ENCODE peak calls at places on chromosomes 7 and 10, in six cellular contexts. One of them, this sample, is unnamed.

GRCh38 chr10:4623200-4623599 is 202.8 kb upstream of the AKR1E2 start:
- DNase-seq in BJ: no peak
- DNase-seq in astrocyte of the spinal cord: no peak
- DNase-seq in AG04450: no peak
- DNase-seq in foreskin fibroblast: no peak
- DNase-seq in Panc1: no peak
- DNase-seq in this sample: no peak

GRCh38 chr7:46486264-46487206 is 565.5 kb upstream of the IGFBP3 start:
- DNase-seq in AG04450: peak; percentile 33
- DNase-seq in BJ: peak; percentile 44
- DNase-seq in astrocyte of the spinal cord: peak; percentile 73
- DNase-seq in Panc1: peak; percentile 56
- DNase-seq in foreskin fibroblast: peak; percentile 86
- DNase-seq in this sample: peak; percentile 48

GRCh38 chr10:31707578-31708411 is 220.8 kb downstream of the ARHGAP12 start:
- DNase-seq in AG04450: peak; percentile 13
- DNase-seq in BJ: peak; percentile 65
- DNase-seq in foreskin fibroblast: peak; percentile 73
- DNase-seq in astrocyte of the spinal cord: peak; percentile 86
- DNase-seq in Panc1: no peak
- DNase-seq in this sample: no peak

GRCh38 chr7:109295158-109295557 is 725.5 kb downstream of the DNAJB9 start:
- DNase-seq in foreskin fibroblast: no peak
- DNase-seq in Panc1: no peak
- DNase-seq in BJ: no peak
- DNase-seq in astrocyte of the spinal cord: no peak
- DNase-seq in AG04450: no peak
- DNase-seq in this sample: no peak

GRCh38 chr10:21614000-21614399 is 80.0 kb downstream of the MLLT10 start:
- DNase-seq in foreskin fibroblast: no peak
- DNase-seq in Panc1: no peak
- DNase-seq in AG04450: no peak
- DNase-seq in astrocyte of the spinal cord: no peak
- DNase-seq in BJ: no peak
- DNase-seq in this sample: no peak

GRCh38 chr10:130744631-130745030 is 566.9 kb downstream of the TCERG1L start:
- DNase-seq in AG04450: no peak
- DNase-seq in astrocyte of the spinal cord: no peak
- DNase-seq in foreskin fibroblast: no peak
- DNase-seq in BJ: no peak
- DNase-seq in Panc1: no peak
- DNase-seq in this sample: no peak

GRCh38 chr10:70331486-70332268 is 47.9 kb upstream of the NPFFR1 start:
- DNase-seq in foreskin fibroblast: peak; percentile 93
- DNase-seq in BJ: peak; percentile 73
- DNase-seq in astrocyte of the spinal cord: peak; percentile 92
- DNase-seq in Panc1: peak; percentile 54
- DNase-seq in AG04450: peak; percentile 80
- DNase-seq in this sample: peak; percentile 97

GRCh38 chr7:55534262-55534915 is 37.9 kb downstream of the VOPP1 start:
- DNase-seq in foreskin fibroblast: peak; percentile 60
- DNase-seq in astrocyte of the spinal cord: peak; percentile 50
- DNase-seq in BJ: peak; percentile 56
- DNase-seq in Panc1: no peak
- DNase-seq in AG04450: no peak
- DNase-seq in this sample: no peak

GRCh38 chr10:25125151-25125550 is 49.6 kb upstream of the GPR158 start:
- DNase-seq in astrocyte of the spinal cord: no peak
- DNase-seq in Panc1: no peak
- DNase-seq in BJ: no peak
- DNase-seq in foreskin fibroblast: no peak
- DNase-seq in AG04450: no peak
- DNase-seq in this sample: no peak

GRCh38 chr10:4678951-4679671 is 146.9 kb upstream of the AKR1E2 start:
- DNase-seq in Panc1: no peak
- DNase-seq in BJ: no peak
- DNase-seq in astrocyte of the spinal cord: no peak
- DNase-seq in AG04450: no peak
- DNase-seq in foreskin fibroblast: no peak
- DNase-seq in this sample: no peak

GRCh38 chr10:19142967-19143366 is 94.4 kb downstream of the MALRD1 start:
- DNase-seq in astrocyte of the spinal cord: no peak
- DNase-seq in BJ: no peak
- DNase-seq in foreskin fibroblast: no peak
- DNase-seq in Panc1: no peak
- DNase-seq in AG04450: no peak
- DNase-seq in this sample: no peak

GRCh38 chr7:87057210-87057609 is 2.2 kb downstream of the ELAPOR2 start:
- DNase-seq in BJ: no peak
- DNase-seq in Panc1: no peak
- DNase-seq in foreskin fibroblast: no peak
- DNase-seq in AG04450: no peak
- DNase-seq in astrocyte of the spinal cord: no peak
- DNase-seq in this sample: no peak

DNA sequence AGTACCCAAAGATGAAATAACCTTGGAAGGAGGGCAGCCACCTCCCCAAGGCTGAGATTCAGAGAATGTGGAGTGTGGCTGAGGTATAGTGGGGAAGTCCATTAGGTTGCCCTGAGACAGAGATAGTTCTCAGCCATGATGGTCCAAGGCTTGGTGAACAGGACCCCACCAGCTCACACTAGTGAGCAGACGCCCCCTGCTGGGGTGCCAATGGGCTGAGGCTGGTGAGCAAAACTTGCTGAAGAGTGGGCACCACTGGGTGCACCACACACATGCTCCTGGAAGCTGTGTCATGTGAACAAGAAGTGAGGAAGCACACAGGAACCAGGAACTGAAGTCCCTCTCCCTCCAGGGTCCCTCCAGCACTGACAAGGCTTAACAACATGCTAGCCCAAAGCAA is 8.9 kb downstream of the FBXL13 start:
- DNase-seq in AG04450: no peak
- DNase-seq in foreskin fibroblast: no peak
- DNase-seq in BJ: no peak
- DNase-seq in Panc1: no peak
- DNase-seq in astrocyte of the spinal cord: peak; percentile 21
- DNase-seq in this sample: no peak
- TF ChIP-seq CTCF in AG04450: peak; percentile 60
- TF ChIP-seq CTCF in foreskin fibroblast: peak; percentile 54
- TF ChIP-seq CTCF in BJ: peak; percentile 62
- TF ChIP-seq CTCF in Panc1: peak; percentile 69
- TF ChIP-seq CTCF in astrocyte of the spinal cord: peak; percentile 61
- TF ChIP-seq CTCF in this sample: peak; percentile 72

DNA sequence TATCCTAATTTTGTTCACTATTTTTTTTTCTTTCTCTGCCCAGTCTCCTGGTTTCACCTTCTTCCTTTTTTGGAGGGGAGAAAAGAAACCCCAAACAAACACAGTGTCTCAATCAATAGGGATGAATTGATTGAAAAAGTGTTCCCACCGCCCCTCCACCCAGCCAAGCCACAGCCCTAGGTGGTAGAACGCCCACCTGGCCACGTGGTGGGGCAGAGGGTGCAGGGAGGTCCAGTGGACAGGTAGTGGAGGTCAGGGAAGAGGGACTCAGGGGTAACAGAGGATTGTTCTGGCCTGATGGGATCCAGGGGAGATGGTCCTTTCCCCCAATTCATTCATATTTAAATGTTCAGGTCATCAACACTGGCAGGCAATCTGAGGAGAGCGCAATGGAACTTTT is 1.8 kb downstream of the INHBA start:
- DNase-seq in astrocyte of the spinal cord: no peak
- DNase-seq in BJ: no peak
- DNase-seq in foreskin fibroblast: no peak
- DNase-seq in Panc1: no peak
- DNase-seq in AG04450: no peak
- DNase-seq in this sample: no peak
- H3K4me3 ChIP-seq in astrocyte of the spinal cord: peak overlapping the region; percentile 79
- H3K4me3 ChIP-seq in BJ: peak overlapping the region; percentile 10
- H3K4me3 ChIP-seq in foreskin fibroblast: peak overlapping the region; percentile 62
- H3K4me3 ChIP-seq in Panc1: peak overlapping the region; percentile 31
- H3K4me3 ChIP-seq in AG04450: peak overlapping the region; percentile 81
- H3K4me3 ChIP-seq in this sample: no peak overlapping the region

GRCh38 chr10:96511044-96511945 is 2.4 kb downstream of the TLL2 start:
- DNase-seq in foreskin fibroblast: no peak
- DNase-seq in BJ: no peak
- DNase-seq in Panc1: peak; percentile 48
- DNase-seq in AG04450: no peak
- DNase-seq in astrocyte of the spinal cord: peak; percentile 26
- DNase-seq in this sample: no peak

GRCh38 chr10:96512524-96512991 is 1.2 kb downstream of the TLL2 start:
- DNase-seq in Panc1: no peak
- DNase-seq in AG04450: no peak
- DNase-seq in foreskin fibroblast: no peak
- DNase-seq in BJ: no peak
- DNase-seq in astrocyte of the spinal cord: peak; percentile 19
- DNase-seq in this sample: no peak

GRCh38 chr10:96512997-96513685 is 585 bp downstream of the TLL2 start:
- DNase-seq in astrocyte of the spinal cord: peak; percentile 33
- DNase-seq in AG04450: no peak
- DNase-seq in foreskin fibroblast: peak; percentile 22
- DNase-seq in Panc1: no peak
- DNase-seq in BJ: no peak
- DNase-seq in this sample: no peak

GRCh38 chr10:96516337-96516736 is 2.6 kb upstream of the TLL2 start:
- DNase-seq in Panc1: no peak
- DNase-seq in AG04450: no peak
- DNase-seq in astrocyte of the spinal cord: no peak
- DNase-seq in foreskin fibroblast: no peak
- DNase-seq in BJ: no peak
- DNase-seq in this sample: no peak

DNA sequence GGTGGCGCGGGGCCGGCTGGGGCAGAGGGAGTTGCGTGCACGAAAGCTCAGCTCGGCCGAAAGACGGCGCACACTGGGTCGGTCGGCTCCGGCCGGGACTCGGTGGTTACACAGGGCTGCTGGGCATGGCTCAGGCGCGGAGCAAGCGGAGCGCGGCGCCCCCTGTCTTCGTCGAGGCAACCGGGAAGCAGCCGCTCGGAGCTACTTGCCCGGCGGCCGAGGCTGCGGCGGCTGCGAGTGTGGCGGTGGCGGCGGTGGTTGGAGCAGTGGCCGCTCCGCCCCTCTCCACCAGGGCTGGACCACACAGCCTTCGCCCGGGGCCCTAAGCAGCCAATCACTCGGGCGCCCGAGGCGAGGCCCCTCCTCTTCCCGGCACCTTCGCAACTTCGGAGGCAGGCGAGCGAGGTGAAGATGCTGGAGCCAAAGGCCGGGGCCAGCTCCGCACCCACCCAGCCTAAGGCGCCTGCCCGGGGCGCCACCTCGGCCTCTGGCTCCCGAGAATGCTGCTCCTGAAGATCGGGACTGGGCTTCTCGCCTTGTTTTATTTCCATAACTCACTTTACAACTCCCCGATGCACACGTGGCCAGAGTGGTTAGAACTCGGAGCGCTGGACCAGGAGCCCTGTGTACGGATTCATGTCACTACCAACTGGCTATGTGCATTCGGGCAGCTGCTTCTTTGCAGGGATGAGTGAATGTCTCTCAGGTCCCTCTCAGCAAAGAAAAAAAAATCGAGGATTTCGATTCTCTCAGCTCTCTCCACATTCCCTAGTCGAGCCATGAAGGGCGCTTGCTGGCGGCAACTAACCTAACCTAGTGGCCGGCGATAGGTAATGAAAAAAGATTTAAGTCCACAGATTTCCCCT is at the start of gene TLL2:
- DNase-seq in AG04450: peak; percentile 66
- DNase-seq in astrocyte of the spinal cord: peak; percentile 93
- DNase-seq in foreskin fibroblast: peak; percentile 89
- DNase-seq in BJ: peak; percentile 47
- DNase-seq in Panc1: peak; percentile 28
- DNase-seq in this sample: no peak
- TF ChIP-seq CTCF in AG04450: peak; percentile 52
- TF ChIP-seq CTCF in astrocyte of the spinal cord: peak; percentile 64
- TF ChIP-seq CTCF in foreskin fibroblast: peak; percentile 48
- TF ChIP-seq CTCF in BJ: peak; percentile 67
- TF ChIP-seq CTCF in Panc1: peak; percentile 77
- TF ChIP-seq CTCF in this sample: peak; percentile 51

DNA sequence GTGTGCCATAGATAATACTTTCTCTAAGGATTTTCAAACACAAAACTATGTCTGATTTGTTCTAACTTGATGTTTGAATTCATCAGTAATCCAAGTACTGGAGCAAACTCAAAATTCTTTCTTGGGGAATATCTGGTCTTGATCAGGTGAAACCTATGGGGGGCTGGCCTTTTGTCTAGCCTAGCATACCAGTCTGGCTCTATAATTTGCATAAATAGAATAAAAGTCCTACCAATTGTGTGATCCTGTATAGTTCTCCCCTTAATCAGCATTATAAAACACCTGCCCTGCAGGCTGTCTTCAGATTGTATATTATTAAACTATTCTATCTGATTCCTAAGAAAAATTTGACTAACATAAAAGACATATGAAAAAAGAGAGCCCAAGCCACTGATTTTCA is 233.8 kb upstream of the LRRN3 start:
- DNase-seq in BJ: no peak
- DNase-seq in astrocyte of the spinal cord: no peak
- DNase-seq in foreskin fibroblast: no peak
- DNase-seq in Panc1: no peak
- DNase-seq in AG04450: no peak
- DNase-seq in this sample: no peak
- H3K4me3 ChIP-seq in BJ: no peak overlapping the region
- H3K4me3 ChIP-seq in astrocyte of the spinal cord: no peak overlapping the region
- H3K4me3 ChIP-seq in foreskin fibroblast: no peak overlapping the region
- H3K4me3 ChIP-seq in Panc1: no peak overlapping the region
- H3K4me3 ChIP-seq in AG04450: no peak overlapping the region
- H3K4me3 ChIP-seq in this sample: no peak overlapping the region